ENCODE peak calls at places on chromosomes 11 and 22, in five cellular contexts. K is lower leg skin, H is breast epithelium, P is NB4, G is body of pancreas. V is an unnamed sample.

GRCh38 chr11:14584595-14584994 is 59.0 kb upstream of the PDE3B start:
- DNase-seq in K (no peak), H (no peak), P (no peak), G (peak; percentile 20), V (peak; percentile 67)

GRCh38 chr11:78420255-78420764 is 2.7 kb upstream of the GAB2 start:
- DNase-seq in K (peak; percentile 95), H (no peak), P (peak; percentile 83), G (peak; percentile 58), V (peak; percentile 90)

GRCh38 chr11:105046898-105047579 is 1.9 kb upstream of the CARD16 start:
- DNase-seq in K (no peak), H (no peak), P (no peak), G (no peak), V (no peak)

GRCh38 chr11:65355776-65356393 is 1.3 kb downstream of the TIGD3 start:
- DNase-seq in K (peak; percentile 87), H (peak; percentile 59), P (no peak), G (no peak), V (peak; percentile 61)

GRCh38 chr22:27110985-27111451 is 453.6 kb downstream of the MIAT start:
- DNase-seq in K (no peak), H (no peak), P (no peak), G (no peak), V (no peak)

GRCh38 chr11:16392646-16393045 is 36.3 kb upstream of the SOX6 start:
- DNase-seq in K (no peak), H (no peak), P (no peak), G (no peak), V (no peak)

GRCh38 chr22:46105494-46106278 is 44.6 kb upstream of the PPARA start:
- DNase-seq in K (no peak), H (peak; percentile 84), P (no peak), G (peak; percentile 73), V (no peak)

GRCh38 chr11:3197044-3197715 is 21.4 kb downstream of the MRGPRG start:
- DNase-seq in K (peak; percentile 76), H (peak; percentile 36), P (no peak), G (no peak), V (peak; percentile 35)

GRCh38 chr11:58616594-58616993 is 5.9 kb upstream of the CNTF start:
- DNase-seq in K (no peak), H (no peak), P (no peak), G (peak; percentile 57), V (no peak)

GRCh38 chr22:19971276-19972124 is 29.9 kb upstream of the TXNRD2 start:
- DNase-seq in K (no peak), H (no peak), P (no peak), G (no peak), V (no peak)

GRCh38 chr11:8566613-8567210 is 27.3 kb downstream of the STK33 start:
- DNase-seq in K (no peak), H (no peak), P (peak; percentile 48), G (no peak), V (no peak)

GRCh38 chr22:26675687-26676273 is 18.4 kb downstream of the MIAT start:
- DNase-seq in K (no peak), H (no peak), P (no peak), G (no peak), V (no peak)

GRCh38 chr22:36385491-36386350 is 2.0 kb downstream of the MYH9 start:
- DNase-seq in K (no peak), H (peak; percentile 87), P (peak; percentile 76), G (peak; percentile 94), V (peak; percentile 31)

GRCh38 chr11:74255741-74256369 is 55.6 kb downstream of the P4HA3 start:
- DNase-seq in K (peak; percentile 89), H (no peak), P (peak; percentile 80), G (peak; percentile 58), V (peak; percentile 25)

GRCh38 chr11:43987384-43988039 is 45.1 kb downstream of the C11orf96 start:
- DNase-seq in K (peak; percentile 95), H (peak; percentile 64), P (no peak), G (peak; percentile 57), V (peak; percentile 79)

GRCh38 chr11:35662061-35662648 is 420 bp upstream of the TRIM44 start:
- DNase-seq in K (no peak), H (no peak), P (no peak), G (peak; percentile 18), V (peak; percentile 52)

GRCh38 chr22:38754247-38755154 is 1.3 kb downstream of the SUN2 start:
- DNase-seq in K (peak; percentile 94), H (peak; percentile 90), P (peak; percentile 83), G (peak; percentile 87), V (peak; percentile 80)

GRCh38 chr11:130580372-130580771 is 131.9 kb downstream of the ADAMTS15 start:
- DNase-seq in K (no peak), H (no peak), P (no peak), G (no peak), V (no peak)

GRCh38 chr11:117221775-117222517 is 9.9 kb downstream of the PCSK7 start:
- DNase-seq in K (peak; percentile 88), H (peak; percentile 57), P (no peak), G (peak; percentile 54), V (peak; percentile 55)

DNA sequence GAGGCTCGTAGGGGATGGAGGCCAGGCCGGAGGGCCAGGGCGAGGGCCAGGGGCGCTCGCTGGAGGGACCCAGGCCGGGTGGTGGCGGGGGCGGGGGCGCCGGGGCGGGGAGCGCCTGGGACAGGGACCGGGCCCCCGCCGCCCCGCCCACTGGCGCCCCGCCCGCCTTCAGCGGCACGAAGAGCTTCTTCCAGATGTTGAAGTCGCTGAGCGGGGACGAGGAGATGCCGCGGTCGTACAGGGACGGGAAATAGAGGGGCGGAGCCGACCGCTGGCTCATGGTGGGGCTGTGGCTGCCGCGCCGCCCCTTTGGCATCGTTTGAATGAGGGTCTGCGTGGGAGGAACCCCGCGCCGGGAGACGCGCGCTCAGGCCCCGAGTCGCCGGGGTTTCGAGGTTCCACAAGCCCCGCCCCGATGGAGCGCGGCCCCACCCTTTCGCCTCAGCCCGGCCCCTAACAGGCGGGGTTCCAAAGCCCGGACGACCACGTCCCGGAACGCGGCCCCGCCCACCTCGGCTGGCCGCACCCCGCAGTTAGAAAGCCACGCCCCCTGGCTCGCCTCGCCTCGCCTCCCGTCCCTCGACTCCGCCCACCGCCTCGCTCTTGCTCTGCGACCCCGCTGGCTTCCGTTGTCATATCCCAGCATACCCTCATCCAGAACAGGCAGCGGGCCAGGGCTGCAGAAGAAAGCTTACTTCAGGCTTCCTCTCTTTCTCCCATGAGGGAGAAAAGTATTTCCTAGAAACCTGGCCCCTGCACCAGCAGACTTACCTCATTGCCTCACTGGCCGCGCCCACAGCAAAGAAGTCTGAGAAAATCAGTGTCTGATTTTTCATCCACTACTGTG is at the start of gene C11orf91:
- DNase-seq in K (peak; percentile 99), H (peak; percentile 95), P (peak; percentile 96), G (peak; percentile 96), V (peak; percentile 98)
- TF ChIP-seq POLR2A in K (no peak), H (no peak), P (peak; percentile 73), G (peak; percentile 73), V (no peak)

DNA sequence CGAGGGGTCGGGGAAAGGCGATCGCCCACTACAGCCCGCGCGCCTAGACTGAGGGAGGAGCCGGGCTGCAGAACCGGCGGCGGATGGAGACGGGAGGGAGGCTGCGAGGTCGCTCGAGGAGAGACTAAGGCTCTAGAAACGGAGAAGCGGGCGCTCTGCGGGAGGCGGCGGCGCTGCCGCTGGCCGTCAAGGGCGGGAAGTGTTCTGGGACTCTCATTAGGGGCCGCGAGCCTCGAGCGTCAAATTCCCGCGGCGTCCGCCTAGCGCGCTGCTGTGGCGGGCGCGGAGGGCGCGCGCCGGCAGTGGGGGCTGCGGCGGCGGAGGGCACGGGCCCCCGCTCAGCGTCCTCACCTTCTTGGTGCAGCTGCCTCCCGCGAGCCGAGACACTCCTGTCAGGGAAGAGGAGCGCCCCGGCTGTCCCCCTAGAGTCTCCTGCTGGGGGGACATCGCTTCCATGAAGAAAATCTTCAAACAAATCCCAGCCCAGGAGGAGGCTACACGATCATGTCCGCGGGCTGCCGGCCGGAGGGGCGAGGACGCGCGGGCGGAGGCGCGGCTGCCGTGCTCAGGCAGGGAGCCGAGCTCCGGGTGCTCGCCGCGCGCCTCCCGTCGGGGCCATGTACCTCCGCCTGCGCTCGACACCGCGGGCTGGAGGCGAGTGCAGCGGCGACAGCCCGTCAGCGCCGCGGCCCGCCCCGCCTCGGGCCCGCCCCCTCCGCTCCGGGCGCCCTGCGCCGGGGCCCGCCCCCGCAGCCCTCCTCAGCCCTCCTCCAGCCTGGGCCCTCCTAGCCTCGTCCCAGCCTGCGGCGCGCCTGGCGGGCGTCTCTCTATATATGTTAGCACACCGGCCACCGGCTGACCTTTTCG is at the start of gene ARHGAP20:
- DNase-seq in K (peak; percentile 93), H (peak; percentile 54), P (no peak), G (peak; percentile 35), V (peak; percentile 73)
- TF ChIP-seq CTCF in K (no peak), H (no peak), P (no peak), G (no peak), V (no peak)

GRCh38 chr11:93541884-93542752 is 1.1 kb downstream of the SMCO4 start:
- DNase-seq in K (peak; percentile 91), H (no peak), P (peak; percentile 88), G (peak; percentile 51), V (peak; percentile 71)
- TF ChIP-seq POLR2A in K (no peak), H (no peak), P (peak; percentile 19), G (peak; percentile 44), V (no peak)

GRCh38 chr11:103164093-103164796 is 55.0 kb downstream of the DYNC2H1 start:
- DNase-seq in K (no peak), H (no peak), P (no peak), G (no peak), V (no peak)
- TF ChIP-seq CTCF in K (no peak), H (no peak), P (no peak), G (no peak), V (no peak)

DNA sequence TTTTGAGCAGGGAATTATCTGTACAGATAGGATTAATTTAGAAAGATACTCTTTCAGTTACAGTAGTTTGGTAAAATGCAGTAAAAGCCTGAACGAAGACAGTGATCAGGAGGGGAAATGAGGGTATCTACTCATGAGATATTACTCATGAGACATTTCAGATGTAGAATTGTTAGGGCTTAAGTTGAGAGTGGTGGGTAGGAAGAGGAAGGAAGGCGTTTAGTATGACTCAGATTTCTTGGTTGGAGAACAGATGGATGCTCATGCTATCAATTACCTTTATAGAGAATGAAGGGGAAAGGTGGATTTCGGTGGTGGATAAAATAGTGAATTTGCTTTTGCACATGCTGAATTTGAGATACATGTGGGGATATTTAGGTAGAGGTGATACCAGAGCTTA is 15.8 kb downstream of the CCDC81 start:
- DNase-seq in K (no peak), H (no peak), P (no peak), G (no peak), V (no peak)
- TF ChIP-seq POLR2A in K (no peak), H (no peak), P (no peak), G (no peak), V (no peak)

DNA sequence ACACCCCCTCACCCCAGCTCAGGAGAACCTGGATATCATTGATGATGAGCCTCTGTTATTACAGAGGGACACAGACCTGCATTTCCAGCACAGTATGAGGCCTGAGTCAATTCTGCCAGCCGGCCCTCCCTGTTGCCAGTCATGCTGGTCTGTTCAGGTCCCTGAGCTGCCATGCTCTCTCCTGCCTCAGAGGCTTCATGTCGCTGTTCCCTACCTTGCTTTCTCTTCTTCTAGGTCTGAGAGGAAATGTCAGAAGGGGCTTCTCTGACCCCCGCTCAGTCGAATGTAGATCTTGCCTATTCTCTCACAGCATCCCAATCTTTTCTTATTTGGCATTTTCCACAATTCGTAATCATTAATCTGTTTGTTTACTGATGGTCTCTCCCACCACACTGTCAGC is 21.8 kb upstream of the ABCC8 start:
- DNase-seq in K (no peak), H (no peak), P (peak; percentile 6), G (no peak), V (no peak)
- TF ChIP-seq CTCF in K (no peak), H (no peak), P (no peak), G (no peak), V (no peak)

V was measured in Peyer's patch.